ENCODE peak calls at places on chromosome 9, in seven cellular contexts. F is colonic mucosa, H is IMR-90, Q is ascending aorta, V is upper lobe of right lung, U is tibial artery, Y is A549. N is an unnamed sample.

GRCh38 chr9:125568616-125569015 is 138.4 kb downstream of the MAPKAP1 start:
- DNase-seq in F (no peak), H (peak), Q (no peak), V (no peak), U (no peak), Y (no peak), N (no peak)

GRCh38 chr9:134634190-134634589 is 7.4 kb upstream of the COL5A1 start:
- DNase-seq in F (no peak), H (no peak), Q (peak), V (peak), U (no peak), Y (no peak), N (no peak)

GRCh38 chr9:132949709-132950108 is 5.3 kb upstream of the TSC1 start:
- DNase-seq in F (no peak), H (no peak), Q (no peak), V (no peak), U (no peak), Y (no peak), N (no peak)

GRCh38 chr9:34190996-34191892 is 12.4 kb downstream of the UBAP1 start:
- DNase-seq in F (no peak), H (peak), Q (no peak), V (no peak), U (no peak), Y (peak), N (no peak)

GRCh38 chr9:137162505-137163100 is 7.2 kb downstream of the LRRC26 start:
- DNase-seq in F (peak), H (no peak), Q (no peak), V (no peak), U (no peak), Y (peak), N (no peak)

GRCh38 chr9:14315754-14316573 is 2.0 kb upstream of the NFIB start:
- DNase-seq in F (peak), H (no peak), Q (peak), V (peak), U (peak), Y (peak), N (no peak)

GRCh38 chr9:23541976-23542375 is 284.1 kb downstream of the ELAVL2 start:
- DNase-seq in F (no peak), H (no peak), Q (no peak), V (no peak), U (no peak), Y (no peak), N (no peak)

GRCh38 chr9:133524679-133525228 is at the start of gene MYMK:
- DNase-seq in F (no peak), H (no peak), Q (no peak), V (no peak), U (no peak), Y (no peak), N (no peak)

GRCh38 chr9:79812507-79813261 is 240.9 kb downstream of the TLE4 start:
- DNase-seq in F (no peak), H (no peak), Q (no peak), V (no peak), U (no peak), Y (no peak), N (no peak)

GRCh38 chr9:37262410-37262809 is 142.0 kb downstream of the ZCCHC7 start:
- DNase-seq in F (no peak), H (peak), Q (no peak), V (no peak), U (no peak), Y (peak), N (no peak)

GRCh38 chr9:82679488-82679887 is 383.5 kb downstream of the RASEF start:
- DNase-seq in F (no peak), H (no peak), Q (no peak), V (no peak), U (no peak), Y (no peak), N (no peak)

GRCh38 chr9:93058357-93059096 is at the start of gene SUSD3:
- DNase-seq in F (peak), H (no peak), Q (peak), V (peak), U (peak), Y (peak), N (peak)

GRCh38 chr9:95796029-95796428 is 79.5 kb upstream of the ERCC6L2 start:
- DNase-seq in F (no peak), H (no peak), Q (no peak), V (no peak), U (no peak), Y (no peak), N (no peak)

GRCh38 chr9:79123419-79123818 is 448.3 kb upstream of the TLE4 start:
- DNase-seq in F (no peak), H (peak), Q (no peak), V (no peak), U (no peak), Y (no peak), N (no peak)

GRCh38 chr9:68749579-68750159 is 44.6 kb downstream of the PIP5K1B start:
- DNase-seq in F (no peak), H (no peak), Q (no peak), V (peak), U (no peak), Y (no peak), N (peak)

GRCh38 chr9:2180171-2180570 is 165.0 kb downstream of the SMARCA2 start:
- DNase-seq in F (no peak), H (no peak), Q (no peak), V (no peak), U (no peak), Y (no peak), N (no peak)

GRCh38 chr9:2178034-2178734 is 163.0 kb downstream of the SMARCA2 start:
- DNase-seq in F (no peak), H (no peak), Q (no peak), V (no peak), U (no peak), Y (no peak), N (no peak)

GRCh38 chr9:2180704-2181103 is 165.6 kb downstream of the SMARCA2 start:
- DNase-seq in F (no peak), H (peak), Q (no peak), V (no peak), U (no peak), Y (no peak), N (no peak)

GRCh38 chr9:2179557-2179956 is 164.4 kb downstream of the SMARCA2 start:
- DNase-seq in F (no peak), H (no peak), Q (no peak), V (no peak), U (no peak), Y (no peak), N (no peak)

GRCh38 chr9:2181794-2182193 is 166.6 kb downstream of the SMARCA2 start:
- DNase-seq in F (no peak), H (peak), Q (no peak), V (no peak), U (no peak), Y (peak), N (no peak)
- H3K27ac ChIP-seq in F (no peak), H (no peak), Q (no peak), V (no peak), U (no peak), Y (no peak), N (no peak)

GRCh38 chr9:70411930-70412677 is 2.4 kb downstream of the KLF9 start:
- DNase-seq in F (peak), H (peak), Q (peak), V (peak), U (peak), Y (no peak), N (peak)

GRCh38 chr9:70413427-70413797 is 1.0 kb downstream of the KLF9 start:
- DNase-seq in F (no peak), H (no peak), Q (no peak), V (no peak), U (no peak), Y (no peak), N (no peak)

GRCh38 chr9:70413798-70414775 is at the start of gene KLF9:
- DNase-seq in F (peak), H (peak), Q (peak), V (peak), U (peak), Y (peak), N (peak)

GRCh38 chr9:70411141-70411929 is 3.1 kb downstream of the KLF9 start:
- DNase-seq in F (peak), H (peak), Q (peak), V (peak), U (peak), Y (no peak), N (no peak)

DNA sequence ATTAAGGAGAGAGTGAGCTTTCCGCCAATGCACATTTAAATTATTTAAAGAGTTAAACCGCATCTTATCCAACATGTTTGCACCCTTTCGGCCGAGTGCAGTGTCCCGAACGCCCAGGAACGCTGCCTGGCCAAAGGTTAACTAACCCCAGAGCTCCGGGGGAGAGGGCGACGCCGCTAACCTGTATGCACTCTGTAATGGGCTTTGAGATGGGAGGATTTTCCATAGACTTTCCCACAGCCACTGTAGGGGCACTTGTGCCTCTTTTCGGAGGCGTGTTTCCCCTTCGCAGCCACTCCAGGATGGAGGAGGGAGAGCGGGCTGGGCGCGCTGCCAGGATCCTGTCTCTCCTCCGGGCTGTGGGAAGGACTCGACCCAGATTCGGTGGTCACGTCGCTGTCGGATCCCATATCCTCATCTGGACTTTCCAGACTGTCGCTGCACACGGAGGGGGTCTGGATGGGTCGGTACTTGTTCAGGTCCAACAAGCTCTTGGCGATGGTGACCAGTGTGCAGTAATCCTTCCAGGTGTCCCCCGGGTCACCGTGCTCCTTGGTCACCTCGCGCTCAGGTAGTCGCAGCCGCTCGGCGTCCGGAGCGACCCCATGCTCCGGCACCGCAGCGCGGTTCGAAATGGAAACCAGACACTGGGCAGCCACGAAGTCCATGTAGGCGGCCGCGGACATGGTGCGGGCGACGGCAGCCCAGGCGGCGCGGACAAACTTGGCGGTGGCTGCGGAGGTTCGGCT is 1.6 kb downstream of the KLF9 start:
- DNase-seq in F (peak), H (peak), Q (peak), V (peak), U (peak), Y (peak), N (no peak)
- H3K4me3 ChIP-seq in F (peak), H (peak), Q (peak), V (peak), U (peak), Y (peak), N (peak)

DNA sequence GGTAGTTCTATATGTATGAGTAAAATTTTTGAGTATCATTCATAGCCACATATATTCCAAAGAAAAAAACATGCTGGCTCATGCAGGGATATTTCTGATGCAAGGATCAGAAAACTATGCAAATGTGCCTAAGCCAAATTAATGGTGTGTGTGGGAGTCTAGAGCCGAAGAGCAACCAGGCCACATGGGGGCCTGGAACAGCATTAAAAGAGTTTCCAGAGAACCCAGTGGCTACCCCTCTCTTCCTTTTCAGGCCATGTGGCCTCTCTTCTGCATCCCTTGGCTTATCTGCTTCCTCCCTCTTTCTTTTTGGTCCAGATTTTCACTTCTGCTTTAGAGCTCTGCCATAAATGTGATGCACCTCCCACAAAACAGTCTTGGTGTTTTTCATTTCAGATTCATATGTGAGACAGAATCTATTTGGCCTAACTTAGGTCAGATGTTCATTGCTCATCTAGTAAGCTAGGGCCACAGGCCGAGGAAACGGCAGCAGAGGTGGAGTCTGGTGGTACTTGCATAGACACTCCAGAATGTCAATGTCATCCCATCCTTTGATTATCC is 300.0 kb downstream of the SH3GL2 start:
- DNase-seq in F (no peak), H (no peak), Q (no peak), V (no peak), U (no peak), Y (no peak), N (no peak)
- H3K27ac ChIP-seq in F (no peak), H (no peak), Q (no peak), V (no peak), U (no peak), Y (no peak), N (no peak)

GRCh38 chr9:123033864-123034598 is 564 bp downstream of the GPR21 start:
- DNase-seq in F (no peak), H (peak), Q (no peak), V (no peak), U (no peak), Y (no peak), N (no peak)
- H3K4me3 ChIP-seq in F (no peak), H (no peak), Q (peak), V (peak), U (peak), Y (no peak), N (no peak)

GRCh38 chr9:99103505-99103904 is 1.4 kb upstream of the TGFBR1 start:
- DNase-seq in F (no peak), H (peak), Q (no peak), V (no peak), U (peak), Y (peak), N (no peak)
- H3K27ac ChIP-seq in F (peak), H (peak), Q (peak), V (peak), U (peak), Y (peak), N (no peak)

GRCh38 chr9:131270171-131271015 is 5.9 kb downstream of the FAM78A start:
- DNase-seq in F (no peak), H (no peak), Q (peak), V (peak), U (peak), Y (no peak), N (no peak)
- H3K4me3 ChIP-seq in F (no peak), H (no peak), Q (no peak), V (peak), U (no peak), Y (no peak), N (no peak)

GRCh38 chr9:127138444-127138843 is 16.0 kb upstream of the ANGPTL2 start:
- DNase-seq in F (no peak), H (no peak), Q (no peak), V (no peak), U (no peak), Y (no peak), N (no peak)
- H3K27ac ChIP-seq in F (no peak), H (no peak), Q (no peak), V (no peak), U (no peak), Y (no peak), N (no peak)

DNA sequence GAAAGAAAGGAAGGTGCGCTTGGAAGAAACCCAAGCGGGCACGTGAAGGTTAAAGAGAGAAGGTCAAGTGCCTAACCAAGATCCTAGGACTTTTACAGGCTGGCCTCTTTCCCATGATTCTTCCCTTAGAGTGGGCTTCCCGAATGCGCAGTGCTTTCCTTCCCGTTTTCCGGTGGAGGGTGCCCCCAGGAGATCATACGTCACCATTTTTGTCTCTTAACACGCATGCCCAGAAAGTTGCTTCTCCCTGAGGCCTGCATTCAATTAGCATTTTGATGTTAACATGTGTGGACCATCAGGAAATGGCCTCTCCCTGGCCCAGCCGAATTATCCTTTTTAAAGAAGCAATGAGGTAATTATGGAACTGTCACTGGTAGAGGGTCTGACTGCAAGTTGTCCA is 1.9 kb upstream of the RUSC2 start:
- DNase-seq in F (no peak), H (no peak), Q (no peak), V (no peak), U (no peak), Y (no peak), N (no peak)
- H3K4me3 ChIP-seq in F (no peak), H (no peak), Q (no peak), V (no peak), U (no peak), Y (no peak), N (no peak)

DNA sequence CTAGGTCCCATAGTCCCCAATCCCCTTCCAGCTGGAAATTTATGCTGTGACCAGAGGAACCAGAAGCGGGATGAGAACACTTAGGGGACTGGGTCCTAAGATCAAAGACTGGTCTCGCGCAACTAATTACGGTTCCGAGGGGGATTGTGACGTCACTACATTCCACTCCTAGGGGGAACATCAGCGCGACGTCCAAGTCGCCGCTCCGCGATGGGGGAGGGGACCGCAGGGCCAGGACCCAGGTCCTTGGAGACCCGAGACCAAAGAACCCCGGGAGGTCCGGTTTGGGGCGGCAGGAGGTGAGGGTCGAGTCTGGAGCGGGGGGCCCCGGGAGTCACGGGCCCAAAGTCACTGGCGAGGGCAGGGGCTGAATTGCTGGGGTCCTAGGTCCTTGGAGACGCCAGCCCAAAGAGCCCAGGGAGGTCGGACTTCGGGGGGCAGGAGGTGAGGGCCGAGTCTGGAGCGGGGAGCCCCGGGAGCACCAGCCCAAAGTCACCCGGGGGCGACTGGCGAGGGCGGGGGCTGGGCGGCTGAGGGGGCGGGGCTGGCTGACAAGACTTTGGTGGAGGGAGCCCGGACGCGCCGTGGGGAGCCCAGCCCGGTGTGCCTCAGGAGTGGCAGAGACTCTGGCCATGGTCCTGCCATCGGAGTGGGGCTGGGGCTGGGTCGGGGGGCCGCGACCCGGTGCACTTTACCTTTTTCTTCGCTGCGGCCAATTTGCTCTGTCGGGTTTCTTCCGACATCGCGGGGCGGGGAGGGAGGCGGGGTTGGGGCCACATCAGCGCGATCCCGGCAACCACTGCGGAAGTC is at the start of gene GOLGA2:
- DNase-seq in F (peak), H (peak), Q (peak), V (no peak), U (no peak), Y (no peak), N (no peak)
- H3K27ac ChIP-seq in F (peak), H (peak), Q (peak), V (peak), U (peak), Y (peak), N (peak)